ENCODE peak calls at places on chromosomes 6 and 20, in nine cellular contexts. One of them, this sample, is unnamed.

GRCh38 chr20:23100021-23100753 is 14.1 kb upstream of the CD93 start:
- DNase-seq in CD4-positive, alpha-beta T cell: no peak
- DNase-seq in heart right ventricle: no peak
- DNase-seq in brain microvascular endothelial cell: no peak
- DNase-seq in body of pancreas: no peak
- DNase-seq in PC-3: peak; percentile 76
- DNase-seq in esophagus squamous epithelium: no peak
- DNase-seq in MM.1S: no peak
- DNase-seq in vagina: no peak
- DNase-seq in this sample: no peak

GRCh38 chr6:14094721-14095120 is 22.9 kb upstream of the CD83 start:
- DNase-seq in CD4-positive, alpha-beta T cell: no peak
- DNase-seq in heart right ventricle: no peak
- DNase-seq in brain microvascular endothelial cell: no peak
- DNase-seq in body of pancreas: no peak
- DNase-seq in PC-3: no peak
- DNase-seq in esophagus squamous epithelium: no peak
- DNase-seq in MM.1S: no peak
- DNase-seq in vagina: no peak
- DNase-seq in this sample: no peak

GRCh38 chr6:111157412-111157811 is 70.1 kb downstream of the SLC16A10 start:
- DNase-seq in CD4-positive, alpha-beta T cell: no peak
- DNase-seq in heart right ventricle: no peak
- DNase-seq in brain microvascular endothelial cell: no peak
- DNase-seq in body of pancreas: no peak
- DNase-seq in PC-3: no peak
- DNase-seq in esophagus squamous epithelium: no peak
- DNase-seq in MM.1S: no peak
- DNase-seq in vagina: no peak
- DNase-seq in this sample: no peak

GRCh38 chr6:98272061-98272460 is 562.3 kb upstream of the POU3F2 start:
- DNase-seq in CD4-positive, alpha-beta T cell: no peak
- DNase-seq in heart right ventricle: no peak
- DNase-seq in brain microvascular endothelial cell: no peak
- DNase-seq in body of pancreas: no peak
- DNase-seq in PC-3: no peak
- DNase-seq in esophagus squamous epithelium: no peak
- DNase-seq in MM.1S: no peak
- DNase-seq in vagina: no peak
- DNase-seq in this sample: no peak

GRCh38 chr6:42104095-42104806 is 38.2 kb downstream of the C6orf132 start:
- DNase-seq in CD4-positive, alpha-beta T cell: peak; percentile 51
- DNase-seq in heart right ventricle: peak; percentile 56
- DNase-seq in brain microvascular endothelial cell: peak; percentile 32
- DNase-seq in body of pancreas: no peak
- DNase-seq in PC-3: no peak
- DNase-seq in esophagus squamous epithelium: no peak
- DNase-seq in MM.1S: peak; percentile 56
- DNase-seq in vagina: no peak
- DNase-seq in this sample: peak; percentile 64

GRCh38 chr6:46324706-46325105 is 153.9 kb upstream of the ENPP5 start:
- DNase-seq in CD4-positive, alpha-beta T cell: no peak
- DNase-seq in heart right ventricle: no peak
- DNase-seq in brain microvascular endothelial cell: no peak
- DNase-seq in body of pancreas: no peak
- DNase-seq in PC-3: no peak
- DNase-seq in esophagus squamous epithelium: no peak
- DNase-seq in MM.1S: no peak
- DNase-seq in vagina: no peak
- DNase-seq in this sample: no peak

GRCh38 chr20:63098195-63098810 is 91.5 kb upstream of the BHLHE23 start:
- DNase-seq in CD4-positive, alpha-beta T cell: no peak
- DNase-seq in heart right ventricle: no peak
- DNase-seq in brain microvascular endothelial cell: no peak
- DNase-seq in body of pancreas: no peak
- DNase-seq in PC-3: no peak
- DNase-seq in esophagus squamous epithelium: no peak
- DNase-seq in MM.1S: no peak
- DNase-seq in vagina: no peak
- DNase-seq in this sample: no peak

GRCh38 chr6:152089992-152090391 is 282.5 kb downstream of the ESR1 start:
- DNase-seq in CD4-positive, alpha-beta T cell: no peak
- DNase-seq in heart right ventricle: no peak
- DNase-seq in brain microvascular endothelial cell: peak; percentile 63
- DNase-seq in body of pancreas: no peak
- DNase-seq in PC-3: peak; percentile 72
- DNase-seq in esophagus squamous epithelium: no peak
- DNase-seq in MM.1S: no peak
- DNase-seq in vagina: peak; percentile 87
- DNase-seq in this sample: no peak

GRCh38 chr6:71404145-71404966 is 115.7 kb downstream of the OGFRL1 start:
- DNase-seq in CD4-positive, alpha-beta T cell: no peak
- DNase-seq in heart right ventricle: no peak
- DNase-seq in brain microvascular endothelial cell: peak; percentile 81
- DNase-seq in body of pancreas: no peak
- DNase-seq in PC-3: peak; percentile 86
- DNase-seq in esophagus squamous epithelium: no peak
- DNase-seq in MM.1S: no peak
- DNase-seq in vagina: no peak
- DNase-seq in this sample: peak; percentile 94

GRCh38 chr20:10619427-10619826 is 54.4 kb downstream of the JAG1 start:
- DNase-seq in CD4-positive, alpha-beta T cell: no peak
- DNase-seq in heart right ventricle: no peak
- DNase-seq in brain microvascular endothelial cell: peak; percentile 83
- DNase-seq in body of pancreas: no peak
- DNase-seq in PC-3: peak; percentile 79
- DNase-seq in esophagus squamous epithelium: no peak
- DNase-seq in MM.1S: no peak
- DNase-seq in vagina: no peak
- DNase-seq in this sample: peak; percentile 76

GRCh38 chr6:11710221-11710836 is 68.3 kb downstream of the ADTRP start:
- DNase-seq in CD4-positive, alpha-beta T cell: peak; percentile 47
- DNase-seq in heart right ventricle: no peak
- DNase-seq in brain microvascular endothelial cell: no peak
- DNase-seq in body of pancreas: no peak
- DNase-seq in PC-3: no peak
- DNase-seq in esophagus squamous epithelium: no peak
- DNase-seq in MM.1S: no peak
- DNase-seq in vagina: no peak
- DNase-seq in this sample: peak; percentile 16

GRCh38 chr20:37943501-37944455 is 40.9 kb downstream of the VSTM2L start:
- DNase-seq in CD4-positive, alpha-beta T cell: no peak
- DNase-seq in heart right ventricle: no peak
- DNase-seq in brain microvascular endothelial cell: no peak
- DNase-seq in body of pancreas: no peak
- DNase-seq in PC-3: no peak
- DNase-seq in esophagus squamous epithelium: no peak
- DNase-seq in MM.1S: no peak
- DNase-seq in vagina: peak; percentile 52
- DNase-seq in this sample: no peak

GRCh38 chr20:1263853-1264252 is 2.2 kb upstream of the SNPH start:
- DNase-seq in CD4-positive, alpha-beta T cell: no peak
- DNase-seq in heart right ventricle: no peak
- DNase-seq in brain microvascular endothelial cell: no peak
- DNase-seq in body of pancreas: no peak
- DNase-seq in PC-3: no peak
- DNase-seq in esophagus squamous epithelium: no peak
- DNase-seq in MM.1S: no peak
- DNase-seq in vagina: no peak
- DNase-seq in this sample: peak; percentile 30

GRCh38 chr6:17233531-17233930 is 47.6 kb upstream of the RBM24 start:
- DNase-seq in CD4-positive, alpha-beta T cell: no peak
- DNase-seq in heart right ventricle: no peak
- DNase-seq in brain microvascular endothelial cell: peak; percentile 61
- DNase-seq in body of pancreas: no peak
- DNase-seq in PC-3: peak; percentile 28
- DNase-seq in esophagus squamous epithelium: no peak
- DNase-seq in MM.1S: no peak
- DNase-seq in vagina: no peak
- DNase-seq in this sample: no peak

GRCh38 chr6:16130932-16131387 is 2.1 kb downstream of the MYLIP start:
- DNase-seq in CD4-positive, alpha-beta T cell: no peak
- DNase-seq in heart right ventricle: peak; percentile 63
- DNase-seq in brain microvascular endothelial cell: peak; percentile 75
- DNase-seq in body of pancreas: peak; percentile 55
- DNase-seq in PC-3: peak; percentile 72
- DNase-seq in esophagus squamous epithelium: no peak
- DNase-seq in MM.1S: peak; percentile 89
- DNase-seq in vagina: no peak
- DNase-seq in this sample: peak; percentile 88

GRCh38 chr20:62816031-62816878 is 595 bp upstream of the COL9A3 start:
- DNase-seq in CD4-positive, alpha-beta T cell: no peak
- DNase-seq in heart right ventricle: no peak
- DNase-seq in brain microvascular endothelial cell: no peak
- DNase-seq in body of pancreas: no peak
- DNase-seq in PC-3: no peak
- DNase-seq in esophagus squamous epithelium: no peak
- DNase-seq in MM.1S: no peak
- DNase-seq in vagina: no peak
- DNase-seq in this sample: no peak

GRCh38 chr6:124879110-124879991 is 82.9 kb upstream of the RNF217 start:
- DNase-seq in CD4-positive, alpha-beta T cell: no peak
- DNase-seq in heart right ventricle: no peak
- DNase-seq in brain microvascular endothelial cell: no peak
- DNase-seq in body of pancreas: no peak
- DNase-seq in PC-3: peak; percentile 20
- DNase-seq in esophagus squamous epithelium: no peak
- DNase-seq in MM.1S: no peak
- DNase-seq in vagina: no peak
- DNase-seq in this sample: no peak
- H3K27ac ChIP-seq in CD4-positive, alpha-beta T cell: no peak overlapping the region
- H3K27ac ChIP-seq in heart right ventricle: no peak overlapping the region
- H3K27ac ChIP-seq in brain microvascular endothelial cell: no peak overlapping the region
- H3K27ac ChIP-seq in body of pancreas: no peak overlapping the region
- H3K27ac ChIP-seq in PC-3: no peak overlapping the region
- H3K27ac ChIP-seq in esophagus squamous epithelium: no peak overlapping the region
- H3K27ac ChIP-seq in MM.1S: no peak overlapping the region
- H3K27ac ChIP-seq in vagina: no peak overlapping the region
- H3K27ac ChIP-seq in this sample: no peak overlapping the region

DNA sequence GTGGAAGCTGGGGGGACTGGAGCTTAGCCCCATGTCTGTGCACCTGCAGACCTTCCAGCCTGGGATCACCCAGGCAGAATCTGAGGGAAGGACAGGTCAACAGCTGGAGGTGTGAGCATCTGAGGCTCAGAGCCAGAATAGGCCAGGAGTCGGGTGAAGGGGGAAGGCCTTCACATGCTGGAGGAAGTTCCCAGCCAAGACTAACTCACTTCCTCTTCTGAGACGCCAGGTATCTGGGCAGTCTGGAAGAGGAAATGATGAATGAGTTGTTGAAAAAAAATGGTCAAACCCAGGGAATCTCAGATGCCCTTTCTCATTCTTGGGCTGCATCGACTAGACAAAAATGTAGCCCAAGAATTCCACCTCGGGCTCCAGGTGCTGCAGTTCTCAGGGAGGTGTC is 73.6 kb upstream of the TIAM2 start:
- DNase-seq in CD4-positive, alpha-beta T cell: no peak
- DNase-seq in heart right ventricle: no peak
- DNase-seq in brain microvascular endothelial cell: no peak
- DNase-seq in body of pancreas: no peak
- DNase-seq in PC-3: peak; percentile 10
- DNase-seq in esophagus squamous epithelium: no peak
- DNase-seq in MM.1S: no peak
- DNase-seq in vagina: no peak
- DNase-seq in this sample: peak; percentile 23
- H3K27ac ChIP-seq in CD4-positive, alpha-beta T cell: no peak overlapping the region
- H3K27ac ChIP-seq in heart right ventricle: no peak overlapping the region
- H3K27ac ChIP-seq in brain microvascular endothelial cell: no peak overlapping the region
- H3K27ac ChIP-seq in body of pancreas: no peak overlapping the region
- H3K27ac ChIP-seq in PC-3: no peak overlapping the region
- H3K27ac ChIP-seq in esophagus squamous epithelium: no peak overlapping the region
- H3K27ac ChIP-seq in MM.1S: no peak overlapping the region
- H3K27ac ChIP-seq in vagina: no peak overlapping the region
- H3K27ac ChIP-seq in this sample: no peak overlapping the region

GRCh38 chr6:43502666-43503065 is 7.5 kb downstream of the LRRC73 start:
- DNase-seq in CD4-positive, alpha-beta T cell: no peak
- DNase-seq in heart right ventricle: no peak
- DNase-seq in brain microvascular endothelial cell: no peak
- DNase-seq in body of pancreas: no peak
- DNase-seq in PC-3: no peak
- DNase-seq in esophagus squamous epithelium: no peak
- DNase-seq in MM.1S: no peak
- DNase-seq in vagina: no peak
- DNase-seq in this sample: no peak
- H3K27ac ChIP-seq in CD4-positive, alpha-beta T cell: no peak overlapping the region
- H3K27ac ChIP-seq in heart right ventricle: peak overlapping the region; percentile 6
- H3K27ac ChIP-seq in brain microvascular endothelial cell: no peak overlapping the region
- H3K27ac ChIP-seq in body of pancreas: no peak overlapping the region
- H3K27ac ChIP-seq in PC-3: no peak overlapping the region
- H3K27ac ChIP-seq in esophagus squamous epithelium: no peak overlapping the region
- H3K27ac ChIP-seq in MM.1S: no peak overlapping the region
- H3K27ac ChIP-seq in vagina: no peak overlapping the region
- H3K27ac ChIP-seq in this sample: no peak overlapping the region

GRCh38 chr6:1896897-1897296 is 287.2 kb downstream of the FOXC1 start:
- DNase-seq in CD4-positive, alpha-beta T cell: no peak
- DNase-seq in heart right ventricle: no peak
- DNase-seq in brain microvascular endothelial cell: no peak
- DNase-seq in body of pancreas: no peak
- DNase-seq in PC-3: no peak
- DNase-seq in esophagus squamous epithelium: no peak
- DNase-seq in MM.1S: no peak
- DNase-seq in vagina: no peak
- DNase-seq in this sample: no peak

GRCh38 chr6:1904494-1904854 is 294.8 kb downstream of the FOXC1 start:
- DNase-seq in CD4-positive, alpha-beta T cell: no peak
- DNase-seq in heart right ventricle: no peak
- DNase-seq in brain microvascular endothelial cell: no peak
- DNase-seq in body of pancreas: peak; percentile 61
- DNase-seq in PC-3: no peak
- DNase-seq in esophagus squamous epithelium: no peak
- DNase-seq in MM.1S: no peak
- DNase-seq in vagina: no peak
- DNase-seq in this sample: peak; percentile 81

GRCh38 chr6:1903780-1904493 is 294.2 kb downstream of the FOXC1 start:
- DNase-seq in CD4-positive, alpha-beta T cell: no peak
- DNase-seq in heart right ventricle: no peak
- DNase-seq in brain microvascular endothelial cell: no peak
- DNase-seq in body of pancreas: peak; percentile 19
- DNase-seq in PC-3: no peak
- DNase-seq in esophagus squamous epithelium: no peak
- DNase-seq in MM.1S: no peak
- DNase-seq in vagina: no peak
- DNase-seq in this sample: peak; percentile 72

GRCh38 chr6:1904898-1905297 is 295.2 kb downstream of the FOXC1 start:
- DNase-seq in CD4-positive, alpha-beta T cell: no peak
- DNase-seq in heart right ventricle: no peak
- DNase-seq in brain microvascular endothelial cell: no peak
- DNase-seq in body of pancreas: no peak
- DNase-seq in PC-3: no peak
- DNase-seq in esophagus squamous epithelium: no peak
- DNase-seq in MM.1S: no peak
- DNase-seq in vagina: no peak
- DNase-seq in this sample: no peak

DNA sequence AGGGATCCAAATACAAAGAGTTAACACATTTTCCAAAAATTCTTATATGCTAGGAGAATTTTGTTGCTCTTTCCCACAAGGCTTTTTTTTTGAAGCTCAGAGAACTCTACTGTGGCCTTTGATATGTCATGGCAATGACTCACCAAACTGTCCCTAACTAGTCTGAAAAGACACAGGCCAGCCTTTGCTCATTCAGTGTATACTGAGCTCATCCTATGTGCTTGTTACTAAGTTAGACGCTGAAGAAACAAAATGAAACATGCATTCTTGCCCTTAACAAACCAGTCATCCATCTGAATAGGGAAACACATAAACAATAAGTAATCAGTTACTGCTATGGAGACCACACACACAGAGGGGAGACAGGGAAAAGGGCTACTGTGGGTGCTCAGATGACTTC is 291.8 kb downstream of the FOXC1 start:
- DNase-seq in CD4-positive, alpha-beta T cell: no peak
- DNase-seq in heart right ventricle: no peak
- DNase-seq in brain microvascular endothelial cell: peak; percentile 78
- DNase-seq in body of pancreas: no peak
- DNase-seq in PC-3: peak; percentile 38
- DNase-seq in esophagus squamous epithelium: no peak
- DNase-seq in MM.1S: no peak
- DNase-seq in vagina: no peak
- DNase-seq in this sample: no peak
- H3K27ac ChIP-seq in CD4-positive, alpha-beta T cell: no peak overlapping the region
- H3K27ac ChIP-seq in heart right ventricle: no peak overlapping the region
- H3K27ac ChIP-seq in brain microvascular endothelial cell: no peak overlapping the region
- H3K27ac ChIP-seq in body of pancreas: no peak overlapping the region
- H3K27ac ChIP-seq in PC-3: no peak overlapping the region
- H3K27ac ChIP-seq in esophagus squamous epithelium: no peak overlapping the region
- H3K27ac ChIP-seq in MM.1S: no peak overlapping the region
- H3K27ac ChIP-seq in vagina: no peak overlapping the region
- H3K27ac ChIP-seq in this sample: no peak overlapping the region